ENCODE peak calls at places on chromosomes 3 and 15, in four cellular contexts. Z is HepG2, G is H1, O is K562. J is an unnamed sample.

GRCh38 chr15:64905941-64906340 is 5.8 kb upstream of the ANKDD1A start:
- DNase-seq in Z (no peak), G (no peak), O (no peak), J (no peak)

GRCh38 chr3:187230011-187230410 is 32.7 kb downstream of the RTP1 start:
- DNase-seq in Z (no peak), G (no peak), O (no peak), J (no peak)

GRCh38 chr3:47874913-47875312 is 72.0 kb downstream of the DHX30 start:
- DNase-seq in Z (no peak), G (no peak), O (no peak), J (no peak)

GRCh38 chr3:354433-354832 is 157.9 kb downstream of the CHL1 start:
- DNase-seq in Z (peak), G (no peak), O (peak), J (peak)

GRCh38 chr3:163071684-163072083 is 1575.1 kb downstream of the OTOL1 start:
- DNase-seq in Z (no peak), G (no peak), O (no peak), J (no peak)

GRCh38 chr3:27685474-27685873 is 36.6 kb downstream of the EOMES start:
- DNase-seq in Z (no peak), G (no peak), O (no peak), J (no peak)

GRCh38 chr3:134331811-134332199 is 42.4 kb downstream of the AMOTL2 start:
- DNase-seq in Z (no peak), G (no peak), O (no peak), J (no peak)

GRCh38 chr3:136994772-136995516 is 37.2 kb downstream of the IL20RB start:
- DNase-seq in Z (no peak), G (no peak), O (no peak), J (peak)

GRCh38 chr15:39786444-39787056 is 3.9 kb upstream of the FSIP1 start:
- DNase-seq in Z (peak), G (no peak), O (no peak), J (peak)

GRCh38 chr3:128083980-128084674 is 31.9 kb downstream of the SEC61A1 start:
- DNase-seq in Z (no peak), G (no peak), O (no peak), J (peak)

GRCh38 chr3:104437891-104438290 is 928.8 kb upstream of the ALCAM start:
- DNase-seq in Z (no peak), G (peak), O (no peak), J (no peak)

GRCh38 chr3:66620185-66620803 is 119.5 kb upstream of the LRIG1 start:
- DNase-seq in Z (no peak), G (no peak), O (no peak), J (no peak)

GRCh38 chr3:146359841-146360240 is 108.9 kb upstream of the PLSCR4 start:
- DNase-seq in Z (no peak), G (no peak), O (no peak), J (no peak)

GRCh38 chr15:75776075-75776443 is 63.4 kb upstream of the CSPG4 start:
- DNase-seq in Z (peak), G (no peak), O (peak), J (no peak)

GRCh38 chr15:41921167-41921566 is 27.3 kb upstream of the SPTBN5 start:
- DNase-seq in Z (no peak), G (no peak), O (no peak), J (peak)

GRCh38 chr15:40055576-40056293 is 16.8 kb upstream of the SRP14 start:
- DNase-seq in Z (no peak), G (no peak), O (no peak), J (no peak)

GRCh38 chr3:75192065-75192658 is 472.0 kb upstream of the FRG2C start:
- DNase-seq in Z (peak), G (no peak), O (peak), J (peak)

GRCh38 chr3:100695696-100696095 is 13.6 kb upstream of the TFG start:
- DNase-seq in Z (no peak), G (no peak), O (no peak), J (no peak)

GRCh38 chr3:46261926-46262594 is 19.8 kb downstream of the CCR3 start:
- DNase-seq in Z (no peak), G (no peak), O (no peak), J (no peak)

GRCh38 chr3:72598856-72599255 is 249.4 kb downstream of the SHQ1 start:
- DNase-seq in Z (no peak), G (no peak), O (no peak), J (no peak)

GRCh38 chr3:117549716-117550115 is 840.1 kb downstream of the TUSC7 start:
- DNase-seq in Z (no peak), G (no peak), O (no peak), J (no peak)

GRCh38 chr3:182244222-182244971 is 532.7 kb downstream of the SOX2 start:
- DNase-seq in Z (peak), G (no peak), O (no peak), J (no peak)

GRCh38 chr3:159560214-159561004 is 428.2 kb upstream of the IL12A start:
- DNase-seq in Z (no peak), G (peak), O (no peak), J (no peak)

GRCh38 chr3:143533391-143533790 is 314.9 kb downstream of the SLC9A9 start:
- DNase-seq in Z (no peak), G (no peak), O (no peak), J (no peak)

DNA sequence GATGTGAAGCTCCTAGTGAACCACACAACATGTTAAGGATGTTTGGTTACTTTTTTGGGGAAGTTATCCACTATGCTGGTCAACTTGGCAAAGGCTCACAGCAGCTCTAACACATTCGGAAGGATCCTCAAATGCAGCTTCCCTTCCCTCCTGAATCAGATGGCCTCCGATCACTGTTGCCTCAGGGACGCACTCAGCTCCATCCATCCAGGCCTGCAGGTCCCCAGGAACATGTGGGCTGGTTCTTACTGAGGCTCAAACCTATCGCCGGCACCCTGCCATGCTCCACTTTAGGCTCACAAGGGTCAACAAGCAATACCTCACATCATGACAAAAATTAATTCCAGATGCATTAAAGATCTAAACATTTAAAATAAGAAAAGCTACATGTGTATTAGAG is 68.0 kb downstream of the CORO2B start:
- DNase-seq in Z (no peak), G (no peak), O (no peak), J (no peak)
- TF ChIP-seq JUN in Z (no peak), G (no peak), O (no peak), J (no peak)

GRCh38 chr3:126959921-126960603 is 22.9 kb upstream of the PLXNA1 start:
- DNase-seq in Z (peak), G (no peak), O (no peak), J (peak)
- H3K9ac ChIP-seq in Z (no peak), G (no peak), O (no peak), J (no peak)

GRCh38 chr15:51024735-51025453 is 69.8 kb downstream of the TNFAIP8L3 start:
- DNase-seq in Z (no peak), G (no peak), O (no peak), J (no peak)
- TF ChIP-seq JUN in Z (no peak), G (no peak), O (no peak), J (no peak)

DNA sequence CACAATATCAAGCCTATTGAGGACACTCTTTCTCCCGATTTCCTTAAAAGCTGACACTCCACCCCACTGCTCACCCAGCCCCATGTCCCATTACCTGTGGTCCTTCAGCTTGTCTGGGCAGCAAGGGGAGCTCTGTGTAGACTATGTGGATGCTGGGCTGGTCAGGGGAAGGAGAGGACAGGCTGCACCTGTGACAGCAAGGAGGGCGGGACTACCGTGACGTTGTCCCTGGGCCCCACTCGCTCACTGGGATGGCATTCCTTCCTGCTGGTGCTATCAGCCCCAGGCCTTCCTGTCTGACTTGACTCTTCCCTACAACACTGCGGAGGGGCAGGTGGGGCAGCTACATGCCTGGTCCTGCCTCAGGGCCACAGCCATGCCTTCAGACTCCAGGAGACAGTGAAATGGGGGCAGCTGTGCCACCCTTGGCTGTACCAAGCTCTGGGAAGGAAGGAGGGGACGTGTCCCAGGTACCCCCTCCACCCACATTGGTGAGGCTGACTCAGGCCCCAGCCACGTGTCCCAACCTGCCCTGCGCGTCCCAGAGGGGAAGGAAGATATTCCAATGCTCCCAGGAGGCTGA is at the start of gene TMEM40:
- DNase-seq in Z (no peak), G (no peak), O (no peak), J (no peak)
- H3K9ac ChIP-seq in Z (no peak), G (no peak), O (peak), J (no peak)

GRCh38 chr15:60396560-60396963 is 1.2 kb downstream of the ANXA2 start:
- DNase-seq in Z (no peak), G (no peak), O (no peak), J (no peak)
- TF ChIP-seq JUN in Z (no peak), G (no peak), O (no peak), J (no peak)

J was measured in endothelial cell of umbilical vein.